ENCODE peak calls at places on chromosomes 7 and 10, in six cellular contexts. One of them, this sample, is unnamed.

GRCh38 chr10:129680661-129681344 is 213.8 kb downstream of the MGMT start:
- DNase-seq in GM12891: no peak
- DNase-seq in GM12878: no peak
- DNase-seq in HepG2: no peak
- DNase-seq in K562: no peak
- DNase-seq in H1: no peak
- DNase-seq in this sample: no peak

GRCh38 chr7:102236592-102237287 is 49.9 kb upstream of the SH2B2 start:
- DNase-seq in GM12891: peak; percentile 85
- DNase-seq in HepG2: peak; percentile 46
- DNase-seq in K562: peak; percentile 86
- DNase-seq in GM12878: no peak
- DNase-seq in H1: peak; percentile 13
- DNase-seq in this sample: peak; percentile 82

GRCh38 chr10:102347236-102347828 is 48.2 kb upstream of the NFKB2 start:
- DNase-seq in GM12891: no peak
- DNase-seq in HepG2: peak; percentile 41
- DNase-seq in H1: peak; percentile 43
- DNase-seq in GM12878: no peak
- DNase-seq in K562: peak; percentile 20
- DNase-seq in this sample: no peak

GRCh38 chr10:118776033-118776432 is 21.3 kb upstream of the CACUL1 start:
- DNase-seq in GM12878: no peak
- DNase-seq in GM12891: no peak
- DNase-seq in K562: no peak
- DNase-seq in HepG2: no peak
- DNase-seq in H1: no peak
- DNase-seq in this sample: no peak

GRCh38 chr7:141916099-141916498 is at the start of gene OR9A4:
- DNase-seq in GM12891: no peak
- DNase-seq in K562: no peak
- DNase-seq in GM12878: no peak
- DNase-seq in H1: no peak
- DNase-seq in HepG2: no peak
- DNase-seq in this sample: no peak

GRCh38 chr7:40412323-40412722 is 277.5 kb downstream of the SUGCT start:
- DNase-seq in GM12891: no peak
- DNase-seq in K562: no peak
- DNase-seq in H1: no peak
- DNase-seq in HepG2: no peak
- DNase-seq in GM12878: no peak
- DNase-seq in this sample: no peak

GRCh38 chr7:107173691-107174406 is 5.0 kb downstream of the HBP1 start:
- DNase-seq in GM12878: no peak
- DNase-seq in H1: no peak
- DNase-seq in K562: no peak
- DNase-seq in GM12891: no peak
- DNase-seq in HepG2: no peak
- DNase-seq in this sample: peak; percentile 16

GRCh38 chr10:85615556-85615955 is 751.0 kb downstream of the GRID1 start:
- DNase-seq in K562: no peak
- DNase-seq in HepG2: no peak
- DNase-seq in H1: no peak
- DNase-seq in GM12878: no peak
- DNase-seq in GM12891: no peak
- DNase-seq in this sample: no peak

GRCh38 chr7:28410628-28411578 is 1.4 kb upstream of the CREB5 start:
- DNase-seq in GM12891: no peak
- DNase-seq in H1: no peak
- DNase-seq in K562: no peak
- DNase-seq in HepG2: no peak
- DNase-seq in GM12878: no peak
- DNase-seq in this sample: no peak

GRCh38 chr10:7471720-7472367 is 61.0 kb upstream of the SFMBT2 start:
- DNase-seq in GM12878: peak; percentile 98
- DNase-seq in H1: no peak
- DNase-seq in HepG2: no peak
- DNase-seq in K562: no peak
- DNase-seq in GM12891: peak; percentile 16
- DNase-seq in this sample: peak; percentile 33

GRCh38 chr7:95871896-95872295 is 99.5 kb downstream of the DYNC1I1 start:
- DNase-seq in K562: no peak
- DNase-seq in GM12891: no peak
- DNase-seq in HepG2: no peak
- DNase-seq in GM12878: no peak
- DNase-seq in H1: no peak
- DNase-seq in this sample: no peak

GRCh38 chr7:95867309-95867708 is 95.0 kb downstream of the DYNC1I1 start:
- DNase-seq in GM12891: no peak
- DNase-seq in HepG2: no peak
- DNase-seq in GM12878: no peak
- DNase-seq in H1: no peak
- DNase-seq in K562: no peak
- DNase-seq in this sample: peak; percentile 1

GRCh38 chr7:95874129-95874528 is 101.8 kb downstream of the DYNC1I1 start:
- DNase-seq in K562: no peak
- DNase-seq in HepG2: no peak
- DNase-seq in H1: no peak
- DNase-seq in GM12878: no peak
- DNase-seq in GM12891: no peak
- DNase-seq in this sample: no peak

GRCh38 chr7:95874541-95875265 is 102.3 kb downstream of the DYNC1I1 start:
- DNase-seq in H1: no peak
- DNase-seq in K562: no peak
- DNase-seq in GM12891: no peak
- DNase-seq in GM12878: no peak
- DNase-seq in HepG2: no peak
- DNase-seq in this sample: no peak

DNA sequence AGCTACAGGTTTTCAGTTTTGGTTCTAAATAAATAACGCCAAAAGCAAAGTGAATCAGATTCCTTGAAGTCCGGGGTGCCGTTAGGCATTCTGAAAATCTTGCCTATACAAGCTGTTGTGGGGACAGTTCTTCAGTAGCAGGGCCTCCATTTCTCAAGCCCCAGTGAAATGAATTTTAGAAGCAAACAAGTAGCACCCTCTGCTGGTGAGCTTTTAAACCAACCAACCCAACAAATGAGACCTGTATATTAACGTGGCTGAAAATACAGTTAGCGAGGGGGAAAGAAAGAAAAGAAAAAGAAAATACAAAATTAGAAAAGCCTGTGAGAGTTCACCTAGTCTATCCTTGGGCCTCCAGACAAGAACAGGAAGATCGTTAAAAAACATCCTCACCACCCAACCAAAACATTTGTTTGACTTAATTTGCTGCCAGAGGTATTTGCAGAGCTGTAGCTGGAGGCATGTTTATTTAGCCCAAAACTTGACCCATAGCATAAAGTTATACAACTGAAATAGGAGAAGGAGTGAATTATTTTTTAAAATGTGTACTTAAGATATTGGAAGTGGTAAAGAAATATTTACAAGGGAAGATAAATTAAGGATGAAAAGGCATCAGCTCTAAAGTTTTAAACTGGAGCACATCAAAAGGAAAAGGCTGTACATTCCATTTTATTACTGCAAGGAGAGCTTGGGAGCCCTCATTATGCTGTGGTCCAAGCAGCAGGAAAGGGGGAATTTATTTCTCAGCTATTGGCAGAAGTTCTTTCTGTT is 98.9 kb downstream of the DYNC1I1 start:
- DNase-seq in K562: peak; percentile 51
- DNase-seq in GM12878: no peak
- DNase-seq in GM12891: peak; percentile 7
- DNase-seq in H1: no peak
- DNase-seq in HepG2: peak; percentile 43
- DNase-seq in this sample: peak; percentile 2
- TF ChIP-seq TAF1 in K562: no peak
- TF ChIP-seq TAF1 in GM12878: no peak
- TF ChIP-seq TAF1 in GM12891: no peak
- TF ChIP-seq TAF1 in H1: no peak
- TF ChIP-seq TAF1 in HepG2: no peak
- TF ChIP-seq TAF1 in this sample: no peak

DNA sequence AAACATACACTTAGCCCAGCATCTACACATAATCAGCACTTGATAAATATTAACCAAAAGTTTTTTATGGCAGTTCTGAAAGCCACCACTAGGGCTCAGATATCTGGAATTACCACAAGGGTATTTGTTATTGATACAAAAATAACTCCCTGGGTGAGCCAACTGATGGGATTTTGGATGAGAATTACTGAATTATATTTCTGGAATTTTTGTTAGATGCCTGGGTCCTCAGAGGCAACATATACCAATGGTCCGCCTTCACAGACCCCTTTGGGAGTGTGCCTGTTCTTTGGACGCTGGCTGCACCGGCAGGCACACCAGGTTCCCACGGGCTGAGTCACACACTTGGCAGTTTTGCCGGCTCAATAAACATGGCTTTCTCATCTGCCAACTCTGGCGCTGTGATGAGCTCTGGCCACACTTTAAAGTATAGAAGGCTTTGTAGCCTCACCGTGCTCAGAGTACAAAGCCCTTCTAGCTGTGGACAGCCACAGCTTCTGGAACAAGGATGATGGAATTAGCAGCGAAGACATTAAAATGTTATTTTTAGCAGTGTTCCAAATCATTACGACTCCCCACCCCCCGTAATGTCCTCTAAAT is 24.5 kb upstream of the EEPD1 start:
- DNase-seq in HepG2: peak; percentile 76
- DNase-seq in H1: no peak
- DNase-seq in GM12878: no peak
- DNase-seq in GM12891: no peak
- DNase-seq in K562: peak; percentile 17
- DNase-seq in this sample: no peak
- TF ChIP-seq POLR2AphosphoS5 in HepG2: no peak
- TF ChIP-seq POLR2AphosphoS5 in H1: no peak
- TF ChIP-seq POLR2AphosphoS5 in GM12878: no peak
- TF ChIP-seq POLR2AphosphoS5 in GM12891: no peak
- TF ChIP-seq POLR2AphosphoS5 in K562: no peak
- TF ChIP-seq POLR2AphosphoS5 in this sample: no peak

DNA sequence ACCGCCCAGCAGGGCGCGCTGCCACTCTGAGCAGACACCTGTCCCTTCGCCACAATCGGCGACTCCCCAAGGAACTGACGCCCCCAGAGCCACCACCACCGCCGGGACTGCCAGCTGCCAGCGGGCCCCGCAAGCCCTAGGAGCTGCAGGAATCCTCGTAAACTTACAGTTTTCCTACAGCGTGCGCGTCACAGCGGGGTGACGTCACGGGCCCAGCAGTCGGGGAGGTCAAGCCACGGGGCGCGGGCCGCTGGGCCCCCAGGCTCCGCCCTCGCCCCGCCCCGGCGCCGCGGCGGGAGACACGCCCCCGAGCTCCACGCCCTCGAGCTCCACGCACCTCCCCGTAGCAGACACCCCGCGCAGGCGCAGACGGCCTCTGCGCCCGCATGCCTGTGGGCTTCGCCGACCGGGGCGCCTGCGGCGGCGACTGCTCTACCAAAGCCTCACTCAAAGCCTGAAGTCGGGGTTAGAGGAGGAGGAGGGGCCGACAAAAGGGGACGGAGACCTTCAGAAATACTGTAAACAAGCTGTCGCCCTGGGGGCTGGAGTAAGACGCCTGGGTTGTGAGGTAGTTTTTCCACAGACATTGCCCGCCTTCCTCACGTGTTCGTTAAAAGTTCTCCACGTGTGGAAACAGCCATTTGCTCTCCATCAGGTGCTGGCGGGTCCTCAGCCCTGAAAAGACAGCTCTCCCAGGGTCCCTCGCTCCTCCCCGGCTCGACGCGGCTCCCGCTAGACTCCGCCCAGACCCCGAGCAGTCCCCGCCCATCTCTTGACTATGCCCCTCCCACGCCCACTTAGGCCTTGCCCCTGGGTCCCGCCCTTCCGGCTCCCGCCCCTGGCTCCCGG is at the start of gene ZNF438:
- DNase-seq in HepG2: peak; percentile 72
- DNase-seq in GM12878: peak; percentile 73
- DNase-seq in H1: peak; percentile 86
- DNase-seq in GM12891: peak; percentile 84
- DNase-seq in K562: peak; percentile 94
- DNase-seq in this sample: peak; percentile 84
- TF ChIP-seq POLR2A in HepG2: peak; percentile 52
- TF ChIP-seq POLR2A in GM12878: peak; percentile 79
- TF ChIP-seq POLR2A in H1: peak; percentile 54
- TF ChIP-seq POLR2A in GM12891: peak; percentile 42
- TF ChIP-seq POLR2A in K562: peak; percentile 81
- TF ChIP-seq POLR2A in this sample: peak; percentile 79

DNA sequence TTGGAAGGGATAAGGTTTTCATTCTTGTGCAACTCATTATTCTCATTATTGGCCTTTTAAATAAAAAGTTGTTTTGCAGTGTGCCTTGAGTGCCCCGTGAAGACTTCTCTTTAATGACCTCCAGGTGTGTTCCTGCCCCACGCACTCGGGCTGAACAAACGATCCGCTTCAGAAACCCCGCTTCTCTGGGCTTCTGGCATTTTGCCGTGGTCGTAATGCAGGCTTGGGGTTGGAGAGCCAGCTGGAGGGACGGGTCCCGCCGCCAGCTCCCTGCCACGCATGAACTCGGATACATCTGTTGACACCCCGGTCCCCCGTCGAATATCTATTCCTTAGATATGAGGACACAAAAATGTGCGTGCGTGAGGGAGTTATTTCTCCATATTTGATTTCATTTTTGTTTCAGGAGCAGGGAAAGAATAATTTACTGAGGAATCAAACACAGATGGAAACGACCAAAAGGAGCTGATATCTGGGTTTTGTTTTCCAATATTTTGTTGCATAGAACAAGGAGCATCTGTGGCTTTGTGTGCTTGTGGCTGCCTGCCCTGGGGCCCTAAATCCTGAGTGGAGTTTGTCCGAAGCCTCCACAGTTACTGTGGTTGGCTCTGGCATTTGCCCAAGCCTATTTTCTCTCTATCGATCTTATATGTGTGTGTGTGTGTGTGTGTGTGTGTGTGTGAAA is 17.0 kb upstream of the TTYH3 start:
- DNase-seq in GM12878: no peak
- DNase-seq in K562: no peak
- DNase-seq in GM12891: no peak
- DNase-seq in HepG2: no peak
- DNase-seq in H1: no peak
- DNase-seq in this sample: no peak
- TF ChIP-seq TAF1 in GM12878: no peak
- TF ChIP-seq TAF1 in K562: no peak
- TF ChIP-seq TAF1 in GM12891: no peak
- TF ChIP-seq TAF1 in HepG2: no peak
- TF ChIP-seq TAF1 in H1: no peak
- TF ChIP-seq TAF1 in this sample: no peak

This sample was measured in GM12892.